ENCODE peak calls at places on chromosomes 12 and 14, in five cellular contexts. D, O, V, I and J are unnamed samples.
A peak's percentile ranks its signal among the peaks of the same experiment; 100 is the strongest.

GRCh38 chr14:24162083-24162482 is 1.0 kb downstream of the IRF9 start:
- DNase-seq in O (no peak), D (no peak), V (no peak), I (no peak), J (no peak)

GRCh38 chr14:80269338-80269935 is 58.1 kb upstream of the DIO2 start:
- DNase-seq in D (no peak), O (no peak), V (peak; percentile 10), I (no peak), J (no peak)

GRCh38 chr12:87813476-87814234 is 215.5 kb downstream of the C12orf50 start:
- DNase-seq in O (no peak), D (no peak), I (no peak), V (peak; percentile 76), J (no peak)

GRCh38 chr14:61051046-61051445 is 70.0 kb downstream of the SLC38A6 start:
- DNase-seq in I (no peak), V (no peak), D (no peak), O (peak; percentile 41), J (no peak)

GRCh38 chr14:93064411-93065271 is 51.1 kb downstream of the ITPK1 start:
- DNase-seq in O (peak; percentile 44), I (no peak), V (no peak), D (no peak), J (no peak)

GRCh38 chr14:95816539-95816938 is 60.1 kb upstream of the TUNAR start:
- DNase-seq in O (no peak), D (no peak), V (no peak), I (no peak), J (no peak)

GRCh38 chr12:91633206-91633605 is 450.6 kb upstream of the DCN start:
- DNase-seq in I (no peak), V (no peak), O (no peak), D (no peak), J (no peak)

GRCh38 chr12:70609739-70610491 is 27.3 kb downstream of the PTPRB start:
- DNase-seq in V (peak; percentile 22), D (no peak), I (peak; percentile 74), O (no peak), J (peak; percentile 9)

GRCh38 chr12:26767116-26767515 is 65.9 kb downstream of the ITPR2 start:
- DNase-seq in I (no peak), D (no peak), V (no peak), O (no peak), J (no peak)

DNA sequence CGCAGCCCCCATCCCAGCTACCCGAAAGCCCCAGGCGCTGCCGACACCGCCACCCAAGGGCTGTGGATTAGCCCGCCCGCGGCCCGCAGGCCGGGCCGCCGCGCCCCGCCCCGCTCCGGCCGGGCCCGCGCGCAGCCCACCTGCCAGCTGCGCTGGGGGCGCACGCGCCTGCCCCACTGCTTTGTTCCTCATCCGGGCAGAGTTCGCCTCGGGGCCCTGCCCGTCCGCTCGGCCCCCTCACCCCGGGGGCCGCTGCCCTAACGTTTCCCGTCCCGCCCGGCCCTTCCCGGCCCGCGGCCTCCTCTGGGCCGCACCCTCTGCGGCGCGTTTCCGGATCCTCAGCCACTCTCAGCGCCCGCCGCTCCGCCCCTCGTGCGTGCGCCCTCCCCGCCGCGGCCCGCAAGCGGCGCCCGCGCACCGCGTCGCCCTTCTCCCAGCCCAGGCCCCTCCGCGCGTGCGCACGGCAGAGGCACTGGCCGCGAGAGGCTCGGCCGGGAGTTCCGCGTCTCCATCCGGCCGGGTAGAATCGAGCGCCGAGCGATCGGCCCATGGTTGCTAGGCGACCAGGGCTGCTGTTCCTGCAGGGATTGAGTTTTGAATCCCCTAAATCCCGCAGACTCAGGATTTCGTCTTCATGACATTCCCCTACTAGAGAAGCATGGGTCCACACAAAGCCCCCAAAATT is at the start of gene PRDM4:
- DNase-seq in I (peak; percentile 95), D (peak; percentile 89), O (peak; percentile 91), V (peak; percentile 94), J (peak; percentile 91)
- TF ChIP-seq CTCF in I (no peak), D (peak; percentile 79), O (peak; percentile 44), V (peak; percentile 49), J (peak; percentile 89)

GRCh38 chr12:132784580-132784979 is 22.9 kb upstream of the ANKLE2 start:
- DNase-seq in D (no peak), I (no peak), O (no peak), V (no peak), J (no peak)
- TF ChIP-seq POLR2A in D (no peak), I (no peak), O (no peak), V (no peak), J (no peak)

GRCh38 chr12:126369487-126370463 is 1304.5 kb downstream of the AACS start:
- DNase-seq in I (no peak), V (no peak), D (no peak), O (no peak), J (no peak)
- TF ChIP-seq CTCF in I (no peak), V (no peak), D (no peak), O (no peak), J (no peak)

GRCh38 chr12:122013136-122013535 is 8.5 kb upstream of the BCL7A start:
- DNase-seq in V (no peak), I (no peak), O (no peak), D (no peak), J (no peak)
- TF ChIP-seq POLR2A in V (no peak), I (no peak), O (no peak), D (no peak), J (no peak)

DNA sequence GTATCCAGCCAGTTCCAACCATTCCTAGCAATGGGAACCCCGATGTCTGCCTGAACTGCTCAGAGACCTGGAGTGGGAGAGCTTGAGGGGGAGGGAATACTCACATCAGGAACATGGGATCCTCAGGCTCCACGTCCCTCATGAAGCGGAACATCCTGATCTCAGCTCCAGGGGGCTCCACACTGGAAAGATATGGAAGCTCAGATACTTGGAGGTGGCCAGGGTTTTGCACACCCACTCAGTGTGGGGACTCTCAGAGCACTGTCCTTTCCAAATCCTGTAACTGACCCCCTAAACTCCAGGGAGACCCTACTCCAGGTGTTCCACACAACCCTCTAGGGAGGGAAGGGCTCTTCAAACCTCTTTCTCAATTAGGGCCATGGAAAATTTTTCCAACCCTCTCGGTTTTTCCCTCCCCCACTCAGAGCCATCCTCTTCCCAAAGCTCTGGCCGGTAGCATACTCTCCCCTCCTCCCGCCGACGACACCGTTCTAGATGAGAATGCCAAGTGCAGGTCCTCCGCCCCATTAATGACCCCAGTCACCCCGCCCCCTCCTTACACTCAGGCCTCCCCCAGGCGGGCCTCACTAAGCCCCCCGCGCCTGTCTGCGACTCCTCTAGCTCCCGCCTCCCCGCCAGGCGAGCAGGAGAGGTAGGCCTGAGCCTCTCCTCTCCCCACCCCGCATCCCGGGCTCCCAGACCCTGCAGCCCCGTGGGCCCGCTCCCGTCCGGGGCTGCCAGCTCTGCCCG is 585 bp downstream of the MLF2 start:
- DNase-seq in V (peak; percentile 69), I (peak; percentile 50), O (peak; percentile 43), D (peak; percentile 32), J (peak; percentile 27)
- TF ChIP-seq CTCF in V (peak; percentile 38), I (no peak), O (no peak), D (no peak), J (peak; percentile 24)